ENCODE peak calls at places on chromosomes 3 and 15, in eight cellular contexts. S is stomach; Q is stimulated activated CD4-positive, alpha-beta T cell treated with anti-CD3 and anti-CD28 coated beads, Interleukin-1b, Interleukin-23, amount 100 ng/mL, for 48 hours; D is pons; N is EH; C is sciatic nerve; K is AG04450; P is activated CD4-positive, alpha-beta T cell treated with anti-CD3 and anti-CD28 coated beads, Interleukin-2, amount 50 U/mL, for 4 hours. R is an unnamed sample.

GRCh38 chr3:72487946-72488735 is 360.1 kb downstream of the SHQ1 start:
- DNase-seq in S (no peak), Q (no peak), D (no peak), N (peak), C (no peak), K (no peak), P (no peak), R (no peak)

GRCh38 chr15:62509395-62509973 is 344.4 kb upstream of the C2CD4B start:
- DNase-seq in S (no peak), Q (no peak), D (no peak), N (no peak), C (no peak), K (no peak), P (no peak), R (no peak)

GRCh38 chr3:24496529-24497482 is 2.2 kb upstream of the THRB start:
- DNase-seq in S (peak), Q (no peak), D (peak), N (peak), C (peak), K (peak), P (no peak), R (no peak)

GRCh38 chr15:98873441-98874218 is 134.0 kb downstream of the PGPEP1L start:
- DNase-seq in S (no peak), Q (no peak), D (no peak), N (peak), C (no peak), K (no peak), P (no peak), R (no peak)

GRCh38 chr3:57731311-57731710 is 24.8 kb upstream of the SLMAP start:
- DNase-seq in S (no peak), Q (no peak), D (no peak), N (peak), C (no peak), K (no peak), P (no peak), R (no peak)

GRCh38 chr3:75035146-75035545 is 420.7 kb upstream of the CNTN3 start:
- DNase-seq in S (no peak), Q (no peak), D (no peak), N (no peak), C (no peak), K (no peak), P (no peak), R (no peak)

GRCh38 chr3:139930201-139930600 is 4.8 kb upstream of the CLSTN2 start:
- DNase-seq in S (no peak), Q (no peak), D (no peak), N (no peak), C (no peak), K (no peak), P (no peak), R (no peak)

GRCh38 chr15:57772223-57772957 is 65.9 kb downstream of the POLR2M start:
- DNase-seq in S (no peak), Q (no peak), D (no peak), N (peak), C (no peak), K (no peak), P (no peak), R (no peak)

GRCh38 chr15:100833432-100834389 is 45.9 kb upstream of the ALDH1A3 start:
- DNase-seq in S (no peak), Q (no peak), D (peak), N (no peak), C (no peak), K (no peak), P (no peak), R (no peak)

GRCh38 chr3:127215714-127216414 is 22.9 kb downstream of the PRR23E start:
- DNase-seq in S (no peak), Q (no peak), D (no peak), N (no peak), C (no peak), K (no peak), P (no peak), R (no peak)

GRCh38 chr15:55589297-55589696 is 1.2 kb upstream of the PYGO1 start:
- DNase-seq in S (no peak), Q (no peak), D (no peak), N (peak), C (no peak), K (no peak), P (no peak), R (no peak)

GRCh38 chr3:174857301-174857700 is 1.8 kb upstream of the NAALADL2 start:
- DNase-seq in S (no peak), Q (no peak), D (no peak), N (no peak), C (no peak), K (no peak), P (no peak), R (no peak)

GRCh38 chr15:51186121-51186795 is 91.6 kb upstream of the TNFAIP8L3 start:
- DNase-seq in S (no peak), Q (no peak), D (no peak), N (no peak), C (no peak), K (no peak), P (no peak), R (no peak)

GRCh38 chr3:119898478-119899177 is 116.7 kb downstream of the NR1I2 start:
- DNase-seq in S (no peak), Q (no peak), D (no peak), N (peak), C (no peak), K (no peak), P (no peak), R (no peak)

GRCh38 chr15:67715166-67715565 is 110.1 kb upstream of the SKOR1 start:
- DNase-seq in S (no peak), Q (no peak), D (peak), N (no peak), C (no peak), K (no peak), P (no peak), R (no peak)

GRCh38 chr3:13077431-13078157 is 4.4 kb upstream of the IQSEC1 start:
- DNase-seq in S (peak), Q (no peak), D (peak), N (peak), C (no peak), K (no peak), P (no peak), R (no peak)

GRCh38 chr15:80536231-80536630 is 132.0 kb downstream of the ARNT2 start:
- DNase-seq in S (no peak), Q (no peak), D (no peak), N (no peak), C (no peak), K (no peak), P (no peak), R (no peak)

GRCh38 chr15:31216210-31216911 is 110.3 kb upstream of the KLF13 start:
- DNase-seq in S (peak), Q (peak), D (peak), N (peak), C (peak), K (no peak), P (no peak), R (no peak)

GRCh38 chr3:197746214-197746613 is 3.5 kb upstream of the FYTTD1 start:
- DNase-seq in S (no peak), Q (no peak), D (no peak), N (no peak), C (no peak), K (no peak), P (no peak), R (no peak)

GRCh38 chr3:150216041-150216811 is 191.9 kb upstream of the TSC22D2 start:
- DNase-seq in S (no peak), Q (no peak), D (peak), N (peak), C (peak), K (no peak), P (no peak), R (no peak)

GRCh38 chr15:62391565-62392262 is 226.6 kb upstream of the C2CD4B start:
- DNase-seq in S (peak), Q (peak), D (peak), N (peak), C (peak), K (no peak), P (no peak), R (peak)

GRCh38 chr3:29384640-29385039 is 103.8 kb downstream of the RBMS3 start:
- DNase-seq in S (no peak), Q (no peak), D (no peak), N (peak), C (no peak), K (no peak), P (no peak), R (no peak)

R was measured in activated naive CD4-positive, alpha-beta T cell treated with anti-CD3 and anti-CD28 coated beads, Interleukin-2, amount 50 U/mL, for 16 hours.